ENCODE peak calls at places on chromosomes 11 and 22, in six cellular contexts. U is pulmonary artery endothelial cell, T is transverse colon, M is AG09309, Y is EL, N is WTC11. L is an unnamed sample.

GRCh38 chr11:73190557-73190885 is 27.6 kb upstream of the P2RY2 start:
- DNase-seq in U (no peak), T (no peak), M (no peak), Y (no peak), N (no peak), L (no peak)

GRCh38 chr22:18067121-18067520 is 10.7 kb upstream of the PEX26 start:
- DNase-seq in U (no peak), T (no peak), M (no peak), Y (no peak), N (no peak), L (no peak)

GRCh38 chr11:79200398-79201070 is 240.3 kb downstream of the TENM4 start:
- DNase-seq in U (no peak), T (no peak), M (no peak), Y (no peak), N (no peak), L (no peak)

GRCh38 chr22:20964799-20965103 is 2.3 kb upstream of the AIFM3 start:
- DNase-seq in U (no peak), T (no peak), M (no peak), Y (no peak), N (no peak), L (no peak)

GRCh38 chr11:134536677-134537076 is 124.6 kb upstream of the B3GAT1 start:
- DNase-seq in U (no peak), T (no peak), M (no peak), Y (no peak), N (no peak), L (no peak)

GRCh38 chr22:22616636-22617035 is 27.8 kb upstream of the GGTLC2 start:
- DNase-seq in U (no peak), T (no peak), M (no peak), Y (no peak), N (no peak), L (no peak)

GRCh38 chr11:95134491-95134890 is 44.8 kb downstream of the ENDOD1 start:
- DNase-seq in U (no peak), T (no peak), M (peak; percentile 73), Y (peak; percentile 74), N (no peak), L (no peak)

GRCh38 chr11:64787526-64788320 is 9.4 kb upstream of the SF1 start:
- DNase-seq in U (no peak), T (peak; percentile 82), M (no peak), Y (peak; percentile 38), N (peak; percentile 85), L (peak; percentile 17)

GRCh38 chr11:95577716-95578460 is 211.7 kb downstream of the FAM76B start:
- DNase-seq in U (no peak), T (no peak), M (no peak), Y (peak; percentile 53), N (no peak), L (no peak)

GRCh38 chr11:74853223-74853622 is 95.7 kb downstream of the XRRA1 start:
- DNase-seq in U (no peak), T (no peak), M (no peak), Y (no peak), N (no peak), L (no peak)

GRCh38 chr11:96161271-96162089 is 181.5 kb downstream of the MAML2 start:
- DNase-seq in U (no peak), T (no peak), M (no peak), Y (peak; percentile 70), N (no peak), L (no peak)

GRCh38 chr22:19896665-19897355 is 42.1 kb upstream of the GNB1L start:
- DNase-seq in U (no peak), T (no peak), M (no peak), Y (no peak), N (no peak), L (no peak)

GRCh38 chr22:29580200-29580810 is 608 bp downstream of the NIPSNAP1 start:
- DNase-seq in U (no peak), T (peak; percentile 33), M (no peak), Y (no peak), N (peak; percentile 21), L (no peak)